ENCODE peak calls at places on chromosomes 13 and 19, in eight cellular contexts. G is tibial artery, M is IMR-90, B is upper lobe of right lung, A is ascending aorta, W is upper lobe of left lung, D is body of pancreas, T is trophoblast cell. O is an unnamed sample.

GRCh38 chr13:91323349-91323748 is 24.1 kb upstream of the MIR17HG start:
- DNase-seq in G (no peak), M (no peak), B (no peak), A (no peak), W (no peak), D (no peak), T (no peak), O (no peak)

GRCh38 chr19:33124207-33125098 is 7.5 kb upstream of the WDR88 start:
- DNase-seq in G (no peak), M (no peak), B (no peak), A (no peak), W (no peak), D (no peak), T (no peak), O (no peak)

GRCh38 chr19:58474291-58474996 is 1.7 kb upstream of the ZNF446 start:
- DNase-seq in G (no peak), M (peak; percentile 87), B (no peak), A (no peak), W (no peak), D (no peak), T (no peak), O (no peak)

GRCh38 chr19:48686103-48686502 is 9.7 kb upstream of the FUT2 start:
- DNase-seq in G (no peak), M (no peak), B (no peak), A (no peak), W (no peak), D (no peak), T (no peak), O (peak; percentile 70)

GRCh38 chr19:15316498-15316897 is 15.8 kb downstream of the BRD4 start:
- DNase-seq in G (no peak), M (peak; percentile 80), B (no peak), A (no peak), W (no peak), D (no peak), T (no peak), O (no peak)

GRCh38 chr13:93450226-93450625 is 223.6 kb downstream of the GPC6 start:
- DNase-seq in G (no peak), M (peak; percentile 73), B (no peak), A (no peak), W (no peak), D (no peak), T (no peak), O (peak; percentile 16)

GRCh38 chr19:19627716-19628498 is at the start of gene LPAR2:
- DNase-seq in G (no peak), M (no peak), B (peak; percentile 85), A (no peak), W (peak; percentile 94), D (peak; percentile 77), T (peak; percentile 86), O (no peak)

GRCh38 chr13:68509734-68510621 is 1279.8 kb upstream of the PCDH9 start:
- DNase-seq in G (no peak), M (no peak), B (no peak), A (no peak), W (no peak), D (no peak), T (no peak), O (no peak)

GRCh38 chr19:50252111-50252886 is 48.9 kb downstream of the MYH14 start:
- DNase-seq in G (no peak), M (no peak), B (no peak), A (no peak), W (no peak), D (no peak), T (peak; percentile 55), O (peak; percentile 27)

GRCh38 chr13:47933688-47934011 is 67.4 kb downstream of the SUCLA2 start:
- DNase-seq in G (no peak), M (peak; percentile 17), B (no peak), A (no peak), W (no peak), D (no peak), T (no peak), O (peak; percentile 73)

GRCh38 chr19:30570194-30570593 is 198.0 kb downstream of the ZNF536 start:
- DNase-seq in G (peak; percentile 47), M (no peak), B (no peak), A (no peak), W (no peak), D (no peak), T (no peak), O (no peak)

GRCh38 chr13:27043013-27043412 is 128.6 kb downstream of the USP12 start:
- DNase-seq in G (no peak), M (peak; percentile 98), B (no peak), A (no peak), W (no peak), D (no peak), T (peak; percentile 70), O (peak; percentile 89)

GRCh38 chr19:38812841-38813320 is at the start of gene LGALS4:
- DNase-seq in G (no peak), M (no peak), B (no peak), A (no peak), W (peak; percentile 55), D (peak; percentile 92), T (no peak), O (no peak)

GRCh38 chr19:29714953-29715694 is at the start of gene C19orf12:
- DNase-seq in G (peak; percentile 77), M (peak; percentile 23), B (peak; percentile 88), A (no peak), W (peak; percentile 94), D (peak; percentile 70), T (peak; percentile 57), O (peak; percentile 75)

GRCh38 chr19:42022616-42023015 is 28.6 kb upstream of the ATP1A3 start:
- DNase-seq in G (no peak), M (no peak), B (no peak), A (no peak), W (no peak), D (no peak), T (no peak), O (no peak)

GRCh38 chr19:42021185-42021584 is 27.2 kb upstream of the ATP1A3 start:
- DNase-seq in G (no peak), M (no peak), B (no peak), A (no peak), W (no peak), D (no peak), T (no peak), O (no peak)

GRCh38 chr19:42017040-42017439 is 23.0 kb upstream of the ATP1A3 start:
- DNase-seq in G (no peak), M (no peak), B (no peak), A (no peak), W (no peak), D (no peak), T (no peak), O (no peak)

GRCh38 chr19:42023121-42023942 is 29.3 kb upstream of the ATP1A3 start:
- DNase-seq in G (no peak), M (peak; percentile 8), B (no peak), A (no peak), W (peak; percentile 70), D (no peak), T (peak; percentile 6), O (peak; percentile 29)

GRCh38 chr19:42018503-42019193 is 24.6 kb upstream of the ATP1A3 start:
- DNase-seq in G (no peak), M (peak; percentile 39), B (no peak), A (no peak), W (no peak), D (no peak), T (no peak), O (no peak)
- H3K4me3 ChIP-seq in G (no peak overlapping the region), M (no peak overlapping the region), B (no peak overlapping the region), A (no peak overlapping the region), W (no peak overlapping the region), D (no peak overlapping the region), T (no peak overlapping the region), O (no peak overlapping the region)

GRCh38 chr13:73939071-73939380 is 195.2 kb downstream of the KLF12 start:
- DNase-seq in G (no peak), M (no peak), B (no peak), A (no peak), W (no peak), D (no peak), T (peak; percentile 57), O (no peak)
- H3K27ac ChIP-seq in G (no peak overlapping the region), M (peak overlapping the region; percentile 16), B (no peak overlapping the region), A (no peak overlapping the region), W (no peak overlapping the region), D (no peak overlapping the region), T (no peak overlapping the region), O (no peak overlapping the region)

DNA sequence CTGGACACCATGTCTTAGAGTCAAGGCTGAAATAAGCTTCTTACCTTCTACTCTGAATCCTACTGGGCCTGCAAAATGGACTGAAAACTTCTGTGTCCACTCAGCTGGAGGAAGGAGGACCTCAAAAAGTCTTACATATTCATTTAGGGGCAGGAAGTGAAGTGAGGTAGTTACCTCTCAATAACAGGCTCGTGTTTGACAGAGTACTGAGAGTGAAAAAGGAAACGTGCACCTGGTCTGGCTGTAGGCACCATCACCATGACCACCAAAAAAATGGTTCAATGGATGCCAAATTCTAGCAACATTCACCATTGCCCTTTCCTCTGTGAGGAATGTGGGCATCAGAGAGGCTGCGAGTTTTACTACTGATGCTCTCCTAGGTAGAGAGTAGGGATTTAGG is 176.2 kb downstream of the RFC3 start:
- DNase-seq in G (no peak), M (no peak), B (no peak), A (no peak), W (no peak), D (no peak), T (no peak), O (no peak)
- H3K4me1 ChIP-seq in G (no peaks in the 10 kb centered on the region), M (no peaks in the 10 kb centered on the region), B (no peaks in the 10 kb centered on the region), A (no peaks in the 10 kb centered on the region), W (no peaks in the 10 kb centered on the region), D (no peaks in the 10 kb centered on the region), T (peaks cover 8% of the 10 kb centered on the region), O (peaks cover 22% of the 10 kb centered on the region)

GRCh38 chr13:113405481-113406300 is 41.8 kb upstream of the GRTP1 start:
- DNase-seq in G (peak; percentile 59), M (no peak), B (peak; percentile 53), A (no peak), W (peak; percentile 71), D (no peak), T (no peak), O (peak; percentile 71)

GRCh38 chr13:113404366-113404722 is 40.4 kb upstream of the GRTP1 start:
- DNase-seq in G (peak; percentile 59), M (no peak), B (no peak), A (no peak), W (no peak), D (no peak), T (no peak), O (no peak)

GRCh38 chr13:113403255-113404104 is 39.5 kb upstream of the GRTP1 start:
- DNase-seq in G (peak; percentile 63), M (no peak), B (peak; percentile 64), A (no peak), W (peak; percentile 57), D (no peak), T (no peak), O (peak; percentile 57)

GRCh38 chr13:113406321-113407102 is 42.6 kb upstream of the GRTP1 start:
- DNase-seq in G (peak; percentile 63), M (no peak), B (peak; percentile 36), A (no peak), W (peak; percentile 56), D (no peak), T (no peak), O (peak; percentile 54)

DNA sequence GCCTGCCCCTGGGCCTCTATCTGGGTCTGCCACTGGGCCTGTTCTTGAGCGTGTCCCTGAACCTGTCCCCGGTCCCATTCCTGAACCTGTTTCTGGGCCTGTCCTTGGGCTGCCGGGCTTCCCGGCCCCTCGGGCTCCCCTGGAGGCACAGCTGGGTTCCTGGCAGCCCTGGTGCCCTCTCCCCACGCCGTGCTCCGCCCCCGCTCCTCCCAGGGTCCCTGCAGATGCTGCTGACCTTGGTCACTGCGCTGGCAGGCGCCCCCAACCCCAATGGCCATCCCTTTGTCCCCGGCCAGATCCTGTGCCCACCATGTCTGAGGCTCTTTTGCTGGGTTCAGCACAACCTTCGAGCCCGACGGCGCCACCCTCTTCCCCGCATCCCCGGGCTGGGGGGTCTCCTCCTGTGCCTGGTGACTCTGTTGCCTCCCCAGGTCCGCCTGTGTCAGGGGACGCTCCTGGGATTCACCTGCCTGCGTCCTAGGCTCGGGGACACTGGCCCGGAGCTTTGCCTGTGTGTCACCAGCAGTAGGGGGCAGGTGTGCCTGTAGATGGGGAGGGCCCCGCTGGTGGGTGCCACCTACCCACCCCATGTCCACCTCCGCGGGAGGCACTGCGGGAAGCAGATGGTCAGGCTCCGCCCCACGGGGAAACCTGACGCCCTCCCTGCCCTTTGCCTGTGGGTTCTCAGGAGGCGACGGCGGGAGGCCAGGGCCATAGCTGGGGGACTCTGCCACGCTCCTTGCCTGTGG is 41.0 kb upstream of the GRTP1 start:
- DNase-seq in G (peak; percentile 61), M (no peak), B (peak; percentile 60), A (no peak), W (peak; percentile 80), D (no peak), T (no peak), O (peak; percentile 69)
- H3K4me3 ChIP-seq in G (no peak overlapping the region), M (no peak overlapping the region), B (no peak overlapping the region), A (no peak overlapping the region), W (no peak overlapping the region), D (no peak overlapping the region), T (no peak overlapping the region), O (peak overlapping the region; percentile 55)